ENCODE peak calls at places on chromosomes 3 and 15, in eight cellular contexts. One of them, this sample, is unnamed. For H3K9me3, the result is how much of the 10 kb centered on the place peaks cover.

GRCh38 chr15:31574761-31575160 is 248.1 kb downstream of the KLF13 start:
- DNase-seq in tibial artery: no peak
- DNase-seq in AG04450: no peak
- DNase-seq in suprapubic skin: no peak
- DNase-seq in tibial nerve: no peak
- DNase-seq in psoas muscle: no peak
- DNase-seq in Panc1: no peak
- DNase-seq in endodermal cell: no peak
- DNase-seq in this sample: no peak

GRCh38 chr3:159366476-159366875 is 564.6 kb downstream of the MFSD1 start:
- DNase-seq in tibial artery: no peak
- DNase-seq in AG04450: no peak
- DNase-seq in suprapubic skin: no peak
- DNase-seq in tibial nerve: no peak
- DNase-seq in psoas muscle: no peak
- DNase-seq in Panc1: no peak
- DNase-seq in endodermal cell: no peak
- DNase-seq in this sample: no peak

GRCh38 chr15:80844011-80844732 is 65.0 kb downstream of the CEMIP start:
- DNase-seq in tibial artery: no peak
- DNase-seq in AG04450: peak
- DNase-seq in suprapubic skin: no peak
- DNase-seq in tibial nerve: no peak
- DNase-seq in psoas muscle: no peak
- DNase-seq in Panc1: no peak
- DNase-seq in endodermal cell: no peak
- DNase-seq in this sample: peak

GRCh38 chr3:179421500-179421899 is 29.8 kb downstream of the GNB4 start:
- DNase-seq in tibial artery: peak
- DNase-seq in AG04450: peak
- DNase-seq in suprapubic skin: no peak
- DNase-seq in tibial nerve: no peak
- DNase-seq in psoas muscle: no peak
- DNase-seq in Panc1: peak
- DNase-seq in endodermal cell: peak
- DNase-seq in this sample: no peak

GRCh38 chr3:117633207-117633606 is 923.6 kb downstream of the TUSC7 start:
- DNase-seq in tibial artery: no peak
- DNase-seq in AG04450: no peak
- DNase-seq in suprapubic skin: no peak
- DNase-seq in tibial nerve: no peak
- DNase-seq in psoas muscle: no peak
- DNase-seq in Panc1: no peak
- DNase-seq in endodermal cell: no peak
- DNase-seq in this sample: no peak

GRCh38 chr3:20012164-20012563 is at the start of gene PP2D1:
- DNase-seq in tibial artery: no peak
- DNase-seq in AG04450: no peak
- DNase-seq in suprapubic skin: no peak
- DNase-seq in tibial nerve: no peak
- DNase-seq in psoas muscle: no peak
- DNase-seq in Panc1: no peak
- DNase-seq in endodermal cell: no peak
- DNase-seq in this sample: no peak

GRCh38 chr3:185405243-185405642 is 42.3 kb downstream of the MAP3K13 start:
- DNase-seq in tibial artery: no peak
- DNase-seq in AG04450: no peak
- DNase-seq in suprapubic skin: no peak
- DNase-seq in tibial nerve: no peak
- DNase-seq in psoas muscle: no peak
- DNase-seq in Panc1: no peak
- DNase-seq in endodermal cell: no peak
- DNase-seq in this sample: no peak

GRCh38 chr15:70376031-70376928 is 278.6 kb upstream of the TLE3 start:
- DNase-seq in tibial artery: no peak
- DNase-seq in AG04450: no peak
- DNase-seq in suprapubic skin: peak
- DNase-seq in tibial nerve: no peak
- DNase-seq in psoas muscle: no peak
- DNase-seq in Panc1: no peak
- DNase-seq in endodermal cell: peak
- DNase-seq in this sample: no peak

GRCh38 chr3:40920041-40920440 is 279.3 kb upstream of the CTNNB1 start:
- DNase-seq in tibial artery: no peak
- DNase-seq in AG04450: no peak
- DNase-seq in suprapubic skin: no peak
- DNase-seq in tibial nerve: no peak
- DNase-seq in psoas muscle: no peak
- DNase-seq in Panc1: no peak
- DNase-seq in endodermal cell: peak
- DNase-seq in this sample: no peak

GRCh38 chr15:64527263-64527984 is 67.0 kb downstream of the ZNF609 start:
- DNase-seq in tibial artery: no peak
- DNase-seq in AG04450: peak
- DNase-seq in suprapubic skin: no peak
- DNase-seq in tibial nerve: no peak
- DNase-seq in psoas muscle: no peak
- DNase-seq in Panc1: no peak
- DNase-seq in endodermal cell: no peak
- DNase-seq in this sample: no peak

GRCh38 chr3:134652409-134652831 is 1.6 kb upstream of the KY start:
- DNase-seq in tibial artery: no peak
- DNase-seq in AG04450: no peak
- DNase-seq in suprapubic skin: no peak
- DNase-seq in tibial nerve: no peak
- DNase-seq in psoas muscle: no peak
- DNase-seq in Panc1: no peak
- DNase-seq in endodermal cell: no peak
- DNase-seq in this sample: no peak

GRCh38 chr15:93052090-93052892 is 36.7 kb downstream of the RGMA start:
- DNase-seq in tibial artery: no peak
- DNase-seq in AG04450: no peak
- DNase-seq in suprapubic skin: no peak
- DNase-seq in tibial nerve: no peak
- DNase-seq in psoas muscle: no peak
- DNase-seq in Panc1: no peak
- DNase-seq in endodermal cell: peak
- DNase-seq in this sample: no peak

GRCh38 chr3:50405249-50405648 is 45.9 kb upstream of the TMEM115 start:
- DNase-seq in tibial artery: no peak
- DNase-seq in AG04450: no peak
- DNase-seq in suprapubic skin: no peak
- DNase-seq in tibial nerve: no peak
- DNase-seq in psoas muscle: no peak
- DNase-seq in Panc1: no peak
- DNase-seq in endodermal cell: peak
- DNase-seq in this sample: peak

GRCh38 chr3:140292684-140293083 is 357.7 kb downstream of the CLSTN2 start:
- DNase-seq in tibial artery: no peak
- DNase-seq in AG04450: no peak
- DNase-seq in suprapubic skin: peak
- DNase-seq in tibial nerve: peak
- DNase-seq in psoas muscle: peak
- DNase-seq in Panc1: no peak
- DNase-seq in endodermal cell: no peak
- DNase-seq in this sample: no peak

GRCh38 chr3:48765376-48765775 is 48.4 kb upstream of the IP6K2 start:
- DNase-seq in tibial artery: no peak
- DNase-seq in AG04450: no peak
- DNase-seq in suprapubic skin: no peak
- DNase-seq in tibial nerve: no peak
- DNase-seq in psoas muscle: no peak
- DNase-seq in Panc1: no peak
- DNase-seq in endodermal cell: no peak
- DNase-seq in this sample: no peak

GRCh38 chr3:12427551-12427950 is 56.7 kb upstream of the TSEN2 start:
- DNase-seq in tibial artery: no peak
- DNase-seq in AG04450: no peak
- DNase-seq in suprapubic skin: no peak
- DNase-seq in tibial nerve: no peak
- DNase-seq in psoas muscle: no peak
- DNase-seq in Panc1: no peak
- DNase-seq in endodermal cell: no peak
- DNase-seq in this sample: no peak

GRCh38 chr3:139455855-139456254 is 20.5 kb downstream of the RBP2 start:
- DNase-seq in tibial artery: no peak
- DNase-seq in AG04450: no peak
- DNase-seq in suprapubic skin: no peak
- DNase-seq in tibial nerve: no peak
- DNase-seq in psoas muscle: no peak
- DNase-seq in Panc1: no peak
- DNase-seq in endodermal cell: no peak
- DNase-seq in this sample: peak

DNA sequence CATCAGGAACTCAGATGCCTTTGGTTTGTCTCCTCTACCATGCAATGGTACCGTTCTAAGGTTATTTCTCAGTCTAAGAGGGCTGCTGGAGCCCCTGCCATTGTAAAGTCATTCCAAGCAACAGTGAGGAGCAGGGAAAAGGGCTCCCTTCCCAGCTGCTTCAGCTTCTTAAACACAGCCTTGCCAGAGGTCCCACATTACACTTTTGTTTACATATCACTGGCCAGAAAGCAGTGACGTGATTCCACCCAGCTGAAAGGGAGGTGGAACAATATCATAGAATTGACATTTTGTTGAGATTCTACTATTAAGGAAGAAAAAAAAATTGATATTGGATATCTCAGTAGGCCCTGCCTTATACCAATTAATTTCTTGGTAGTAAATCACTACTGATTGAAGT is 194.6 kb downstream of the SUCLG2 start:
- DNase-seq in tibial artery: no peak
- DNase-seq in AG04450: peak
- DNase-seq in suprapubic skin: no peak
- DNase-seq in tibial nerve: no peak
- DNase-seq in psoas muscle: no peak
- DNase-seq in Panc1: no peak
- DNase-seq in endodermal cell: no peak
- DNase-seq in this sample: no peak
- H3K4me3 ChIP-seq in tibial artery: no peak
- H3K4me3 ChIP-seq in AG04450: no peak
- H3K4me3 ChIP-seq in suprapubic skin: no peak
- H3K4me3 ChIP-seq in tibial nerve: no peak
- H3K4me3 ChIP-seq in psoas muscle: no peak
- H3K4me3 ChIP-seq in Panc1: no peak
- H3K4me3 ChIP-seq in endodermal cell: no peak
- H3K4me3 ChIP-seq in this sample: no peak

GRCh38 chr15:25060472-25060803 is 105.7 kb downstream of the SNRPN start:
- DNase-seq in tibial artery: no peak
- DNase-seq in AG04450: no peak
- DNase-seq in suprapubic skin: peak
- DNase-seq in tibial nerve: no peak
- DNase-seq in psoas muscle: no peak
- DNase-seq in Panc1: no peak
- DNase-seq in endodermal cell: no peak
- DNase-seq in this sample: no peak

GRCh38 chr15:25060996-25061620 is 106.3 kb downstream of the SNRPN start:
- DNase-seq in tibial artery: peak
- DNase-seq in AG04450: no peak
- DNase-seq in suprapubic skin: peak
- DNase-seq in tibial nerve: no peak
- DNase-seq in psoas muscle: no peak
- DNase-seq in Panc1: no peak
- DNase-seq in endodermal cell: peak
- DNase-seq in this sample: no peak

GRCh38 chr15:25061808-25062550 is 107.2 kb downstream of the SNRPN start:
- DNase-seq in tibial artery: peak
- DNase-seq in AG04450: no peak
- DNase-seq in suprapubic skin: peak
- DNase-seq in tibial nerve: no peak
- DNase-seq in psoas muscle: no peak
- DNase-seq in Panc1: no peak
- DNase-seq in endodermal cell: peak
- DNase-seq in this sample: no peak

GRCh38 chr15:25065286-25065685 is 110.5 kb downstream of the SNRPN start:
- DNase-seq in tibial artery: no peak
- DNase-seq in AG04450: no peak
- DNase-seq in suprapubic skin: no peak
- DNase-seq in tibial nerve: no peak
- DNase-seq in psoas muscle: no peak
- DNase-seq in Panc1: no peak
- DNase-seq in endodermal cell: no peak
- DNase-seq in this sample: no peak

DNA sequence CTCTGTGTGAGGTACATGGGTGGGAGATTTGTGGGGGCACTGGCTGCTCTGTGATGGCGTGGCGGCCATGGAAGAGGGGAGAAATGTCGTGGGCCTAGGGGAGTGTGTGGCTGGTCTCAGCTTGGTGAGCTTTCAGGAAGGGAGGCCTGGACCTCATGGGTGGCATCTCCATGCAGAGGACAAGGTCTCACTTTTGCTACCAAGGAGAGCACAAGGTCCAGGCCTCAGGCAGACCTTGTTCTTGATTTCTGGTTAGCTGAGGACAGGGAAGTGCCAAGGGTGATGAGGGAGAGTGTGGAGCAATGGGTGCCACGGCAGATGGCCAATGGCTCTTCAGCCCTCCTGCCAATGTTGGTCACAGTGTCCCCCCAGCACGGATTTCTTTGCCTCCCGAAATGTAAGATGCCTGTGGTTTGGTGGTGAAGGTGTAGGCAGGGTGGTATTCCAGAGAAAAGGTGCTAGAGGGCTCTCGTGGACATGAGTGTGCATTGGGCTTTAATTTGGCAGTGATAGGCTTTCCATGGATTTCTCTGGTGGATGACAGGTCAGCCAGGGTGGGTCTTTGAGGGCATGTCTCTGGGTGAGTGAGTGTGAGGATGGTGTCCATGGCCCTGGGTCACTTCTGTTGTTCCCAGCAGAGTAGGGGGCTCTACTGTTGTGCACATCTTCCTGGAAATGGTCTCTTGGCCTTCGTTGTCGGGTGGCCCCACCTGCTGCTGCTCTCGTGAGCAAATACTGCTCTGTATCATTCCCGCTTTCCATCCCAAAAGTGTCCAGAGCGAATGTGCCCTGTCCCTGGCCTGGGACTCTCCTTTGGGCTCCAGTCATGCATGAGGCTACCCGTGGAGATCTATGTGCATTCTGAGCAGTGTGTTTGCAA is 108.0 kb downstream of the SNRPN start:
- DNase-seq in tibial artery: peak
- DNase-seq in AG04450: no peak
- DNase-seq in suprapubic skin: peak
- DNase-seq in tibial nerve: no peak
- DNase-seq in psoas muscle: no peak
- DNase-seq in Panc1: no peak
- DNase-seq in endodermal cell: peak
- DNase-seq in this sample: no peak
- H3K9me3 ChIP-seq in tibial artery: half or more
- H3K9me3 ChIP-seq in AG04450: half or more
- H3K9me3 ChIP-seq in suprapubic skin: half or more
- H3K9me3 ChIP-seq in tibial nerve: under half
- H3K9me3 ChIP-seq in psoas muscle: half or more
- H3K9me3 ChIP-seq in Panc1: half or more
- H3K9me3 ChIP-seq in endodermal cell: half or more
- H3K9me3 ChIP-seq in this sample: under half

GRCh38 chr3:4987374-4988296 is 8.4 kb downstream of the BHLHE40 start:
- DNase-seq in tibial artery: no peak
- DNase-seq in AG04450: no peak
- DNase-seq in suprapubic skin: no peak
- DNase-seq in tibial nerve: no peak
- DNase-seq in psoas muscle: no peak
- DNase-seq in Panc1: no peak
- DNase-seq in endodermal cell: peak
- DNase-seq in this sample: no peak
- H3K4me3 ChIP-seq in tibial artery: peak
- H3K4me3 ChIP-seq in AG04450: peak
- H3K4me3 ChIP-seq in suprapubic skin: peak
- H3K4me3 ChIP-seq in tibial nerve: peak
- H3K4me3 ChIP-seq in psoas muscle: peak
- H3K4me3 ChIP-seq in Panc1: peak
- H3K4me3 ChIP-seq in endodermal cell: peak
- H3K4me3 ChIP-seq in this sample: peak

GRCh38 chr15:95043933-95044313 is 812.6 kb downstream of the MCTP2 start:
- DNase-seq in tibial artery: no peak
- DNase-seq in AG04450: no peak
- DNase-seq in suprapubic skin: no peak
- DNase-seq in tibial nerve: no peak
- DNase-seq in psoas muscle: no peak
- DNase-seq in Panc1: no peak
- DNase-seq in endodermal cell: no peak
- DNase-seq in this sample: no peak
- H3K9me3 ChIP-seq in tibial artery: under half
- H3K9me3 ChIP-seq in AG04450: under half
- H3K9me3 ChIP-seq in suprapubic skin: under half
- H3K9me3 ChIP-seq in tibial nerve: under half
- H3K9me3 ChIP-seq in psoas muscle: under half
- H3K9me3 ChIP-seq in Panc1: under half
- H3K9me3 ChIP-seq in endodermal cell: under half
- H3K9me3 ChIP-seq in this sample: under half